ENCODE peak calls at places on chromosomes 1 and 21, in four cellular contexts. O is left lung, H is heart left ventricle, T is cardiac fibroblast. U is an unnamed sample.

GRCh38 chr1:239896980-239897379 is 194.7 kb upstream of the FMN2 start:
- DNase-seq in O (no peak), H (no peak), T (no peak), U (no peak)

GRCh38 chr21:43005635-43006034 is 31.3 kb downstream of the PKNOX1 start:
- DNase-seq in O (no peak), H (no peak), T (no peak), U (no peak)

GRCh38 chr1:177786346-177786745 is 183.5 kb downstream of the SEC16B start:
- DNase-seq in O (no peak), H (no peak), T (no peak), U (no peak)

GRCh38 chr1:29380532-29380931 is 144.2 kb downstream of the PTPRU start:
- DNase-seq in O (no peak), H (no peak), T (peak), U (peak)

GRCh38 chr1:226702318-226702956 is 36.6 kb downstream of the ITPKB start:
- DNase-seq in O (no peak), H (no peak), T (peak), U (no peak)

GRCh38 chr1:1353389-1354151 is 4.4 kb upstream of the DVL1 start:
- DNase-seq in O (no peak), H (no peak), T (no peak), U (no peak)

GRCh38 chr21:28419811-28420210 is 572.9 kb downstream of the LTN1 start:
- DNase-seq in O (no peak), H (no peak), T (peak), U (no peak)

GRCh38 chr1:66981679-66982078 is 56.9 kb downstream of the MIER1 start:
- DNase-seq in O (no peak), H (no peak), T (peak), U (no peak)

GRCh38 chr1:97136971-97137370 is 415.4 kb downstream of the PTBP2 start:
- DNase-seq in O (no peak), H (no peak), T (no peak), U (no peak)

GRCh38 chr1:12549106-12549459 is 68.9 kb downstream of the DHRS3 start:
- DNase-seq in O (peak), H (no peak), T (no peak), U (peak)

GRCh38 chr21:44867999-44868700 is 5.3 kb downstream of the PTTG1IP start:
- DNase-seq in O (no peak), H (no peak), T (peak), U (no peak)

GRCh38 chr1:191327868-191328267 is 830.4 kb upstream of the RGS18 start:
- DNase-seq in O (no peak), H (no peak), T (no peak), U (no peak)

GRCh38 chr1:22347854-22348760 is 103.5 kb upstream of the ZBTB40 start:
- DNase-seq in O (no peak), H (no peak), T (no peak), U (no peak)

GRCh38 chr21:38741092-38741975 is 64.4 kb upstream of the ETS2 start:
- DNase-seq in O (no peak), H (no peak), T (no peak), U (no peak)

GRCh38 chr1:154998818-154999650 is 3.6 kb upstream of the ZBTB7B start:
- DNase-seq in O (peak), H (peak), T (peak), U (no peak)

GRCh38 chr1:83999316-83999819 is 436 bp upstream of the TTLL7 start:
- DNase-seq in O (peak), H (peak), T (peak), U (no peak)

GRCh38 chr1:26541816-26542711 is 12.5 kb downstream of the RPS6KA1 start:
- DNase-seq in O (peak), H (peak), T (peak), U (no peak)

GRCh38 chr1:113388621-113389355 is 1.5 kb upstream of the MAGI3 start:
- DNase-seq in O (no peak), H (no peak), T (no peak), U (no peak)

GRCh38 chr1:115142616-115143015 is 53.3 kb upstream of the TSPAN2 start:
- DNase-seq in O (no peak), H (no peak), T (peak), U (no peak)

GRCh38 chr1:179121159-179121938 is 39.5 kb downstream of the TOR3A start:
- DNase-seq in O (no peak), H (no peak), T (peak), U (no peak)

GRCh38 chr1:94855307-94855700 is 35.1 kb downstream of the SLC44A3 start:
- DNase-seq in O (no peak), H (no peak), T (no peak), U (no peak)

GRCh38 chr21:29378814-29379213 is 80.1 kb downstream of the BACH1 start:
- DNase-seq in O (no peak), H (no peak), T (peak), U (no peak)

GRCh38 chr1:33221385-33221758 is 34.9 kb upstream of the ZNF362 start:
- DNase-seq in O (no peak), H (no peak), T (peak), U (no peak)

GRCh38 chr1:173410794-173411236 is 66.3 kb upstream of the PRDX6 start:
- DNase-seq in O (no peak), H (no peak), T (no peak), U (no peak)

GRCh38 chr1:151802372-151802771 is 2.8 kb downstream of the LINGO4 start:
- DNase-seq in O (no peak), H (no peak), T (no peak), U (no peak)

GRCh38 chr21:44958471-44959191 is 18.8 kb downstream of the SLX9 start:
- DNase-seq in O (peak), H (peak), T (peak), U (no peak)

GRCh38 chr1:111441573-111442192 is 7.4 kb downstream of the WDR77 start:
- DNase-seq in O (no peak), H (no peak), T (peak), U (no peak)
- TF ChIP-seq CTCF in O (peak), H (peak), T (peak), U (no peak)

GRCh38 chr1:109249654-109250401 is 489 bp downstream of the CELSR2 start:
- DNase-seq in O (no peak), H (no peak), T (no peak), U (no peak)

GRCh38 chr1:109250454-109251276 is 1.3 kb downstream of the CELSR2 start:
- DNase-seq in O (no peak), H (no peak), T (no peak), U (no peak)

GRCh38 chr1:109248444-109248796 is 919 bp upstream of the CELSR2 start:
- DNase-seq in O (no peak), H (no peak), T (no peak), U (no peak)

GRCh38 chr1:109247401-109248365 is 1.7 kb upstream of the CELSR2 start:
- DNase-seq in O (no peak), H (no peak), T (no peak), U (no peak)

GRCh38 chr1:109248797-109249629 is at the start of gene CELSR2:
- DNase-seq in O (peak), H (no peak), T (peak), U (peak)
- TF ChIP-seq CTCF in O (no peak), H (no peak), T (no peak), U (no peak)

DNA sequence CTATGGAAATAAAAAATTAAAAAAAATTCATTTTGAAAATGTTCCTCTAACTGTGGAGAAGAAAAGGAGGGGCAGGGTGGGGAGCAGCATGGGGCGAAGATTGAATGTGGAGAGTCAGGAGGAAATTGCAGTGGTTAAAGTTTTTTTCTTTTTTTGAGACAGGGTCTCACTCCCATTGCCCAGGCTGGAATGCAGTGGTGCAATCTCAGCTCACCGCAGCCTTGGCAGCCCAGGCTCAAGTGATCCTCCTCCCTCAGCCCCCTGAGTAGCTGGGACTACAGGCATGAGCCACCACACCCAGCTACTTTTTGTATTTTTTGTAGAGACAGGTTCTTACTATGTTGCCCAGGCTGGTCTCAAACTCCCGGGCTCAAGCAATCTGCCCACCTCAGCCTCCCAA is 67.6 kb downstream of the ADSS2 start:
- DNase-seq in O (no peak), H (no peak), T (no peak), U (no peak)
- TF ChIP-seq CTCF in O (no peak), H (no peak), T (no peak), U (no peak)

GRCh38 chr1:38502772-38503171 is 356.8 kb downstream of the RRAGC start:
- DNase-seq in O (no peak), H (no peak), T (no peak), U (no peak)
- TF ChIP-seq CTCF in O (no peak), H (no peak), T (no peak), U (no peak)

DNA sequence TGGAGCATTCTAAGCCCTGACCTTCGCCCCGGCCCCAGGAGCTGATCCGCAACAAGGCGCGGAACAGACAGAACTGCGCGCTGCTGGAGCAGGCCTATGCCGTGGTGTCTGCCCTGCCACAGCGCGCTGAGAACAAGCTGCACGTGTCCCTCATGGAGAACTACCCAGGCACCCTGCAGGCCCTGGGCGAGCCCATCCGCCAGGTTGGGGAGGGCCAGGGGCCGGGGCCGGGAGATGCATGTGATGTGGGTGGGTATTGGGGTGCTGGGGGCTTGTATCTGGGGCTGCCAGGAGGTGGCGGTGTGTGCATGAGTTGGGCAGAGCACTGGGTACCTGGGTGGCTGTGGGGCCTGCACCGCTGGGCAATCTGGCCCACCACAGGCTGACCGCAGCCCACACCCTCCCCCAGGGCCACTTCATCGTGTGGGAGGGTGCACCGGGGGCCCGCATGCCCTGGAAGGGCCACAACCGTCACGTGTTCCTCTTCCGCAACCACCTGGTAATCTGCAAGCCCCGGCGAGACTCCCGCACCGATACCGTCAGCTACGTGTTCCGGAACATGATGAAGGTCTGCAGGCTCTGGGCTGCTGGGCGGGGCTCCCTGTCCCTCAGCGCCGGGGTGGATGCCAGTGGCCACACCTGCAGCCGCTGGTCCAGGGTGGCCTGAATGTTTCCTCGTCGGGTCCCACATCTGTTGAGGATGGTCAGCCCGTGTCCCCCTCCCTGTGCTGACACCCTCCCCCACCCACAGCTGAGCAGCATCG is 65.8 kb downstream of the TRIM11 start:
- DNase-seq in O (peak), H (peak), T (no peak), U (peak)
- TF ChIP-seq CTCF in O (no peak), H (no peak), T (peak), U (no peak)

U was measured in mesothelial cell of epicardium.